ENCODE peak calls at places on chromosome 5, in five cellular contexts. N, C, Y, H and S are unnamed samples.

GRCh38 chr5:7420506-7421280 is 24.8 kb downstream of the ADCY2 start:
- DNase-seq in N (no peak), C (no peak), Y (no peak), H (no peak), S (no peak)

GRCh38 chr5:163434410-163434866 is 3.0 kb upstream of the CCNG1 start:
- DNase-seq in N (peak; percentile 49), C (no peak), Y (no peak), H (peak; percentile 85), S (no peak)

GRCh38 chr5:158599132-158599531 is 500.6 kb downstream of the EBF1 start:
- DNase-seq in N (no peak), C (no peak), Y (no peak), H (peak; percentile 35), S (no peak)

GRCh38 chr5:72608297-72608696 is 101.1 kb upstream of the ZNF366 start:
- DNase-seq in N (no peak), C (peak; percentile 70), Y (no peak), H (peak; percentile 63), S (no peak)

GRCh38 chr5:59569158-59569557 is 324.4 kb downstream of the PDE4D start:
- DNase-seq in N (no peak), C (no peak), Y (no peak), H (no peak), S (no peak)

GRCh38 chr5:172223901-172224873 is 30.2 kb downstream of the EFCAB9 start:
- DNase-seq in N (no peak), C (no peak), Y (no peak), H (no peak), S (no peak)

GRCh38 chr5:124236366-124237231 is 509.8 kb downstream of the ZNF608 start:
- DNase-seq in N (peak; percentile 12), C (no peak), Y (no peak), H (no peak), S (no peak)

GRCh38 chr5:122237906-122238305 is 74.1 kb upstream of the SNCAIP start:
- DNase-seq in N (no peak), C (no peak), Y (no peak), H (no peak), S (no peak)

GRCh38 chr5:124747770-124748686 is 1.6 kb upstream of the ZNF608 start:
- DNase-seq in N (peak; percentile 21), C (no peak), Y (no peak), H (no peak), S (no peak)

GRCh38 chr5:179374506-179375235 is 29.4 kb upstream of the ADAMTS2 start:
- DNase-seq in N (no peak), C (no peak), Y (no peak), H (no peak), S (peak; percentile 60)

GRCh38 chr5:142309747-142310318 is 15.0 kb downstream of the SPRY4 start:
- DNase-seq in N (no peak), C (no peak), Y (no peak), H (no peak), S (no peak)

GRCh38 chr5:111296570-111296969 is 72.4 kb downstream of the CAMK4 start:
- DNase-seq in N (no peak), C (no peak), Y (no peak), H (no peak), S (no peak)

GRCh38 chr5:40578501-40579451 is 100.9 kb upstream of the PTGER4 start:
- DNase-seq in N (no peak), C (no peak), Y (no peak), H (peak; percentile 63), S (no peak)

GRCh38 chr5:6736524-6737042 is 23.4 kb downstream of the TENT4A start:
- DNase-seq in N (no peak), C (no peak), Y (no peak), H (no peak), S (no peak)

GRCh38 chr5:144484124-144484897 is 313.6 kb downstream of the KCTD16 start:
- DNase-seq in N (no peak), C (no peak), Y (no peak), H (peak; percentile 82), S (no peak)

GRCh38 chr5:23473915-23474679 is 33.3 kb upstream of the PRDM9 start:
- DNase-seq in N (no peak), C (no peak), Y (no peak), H (no peak), S (no peak)

GRCh38 chr5:18037718-18038117 is 403.5 kb downstream of the TAF11L14 start:
- DNase-seq in N (no peak), C (no peak), Y (no peak), H (peak; percentile 3), S (no peak)

GRCh38 chr5:102511666-102512065 is 12.9 kb upstream of the SLCO6A1 start:
- DNase-seq in N (no peak), C (peak; percentile 23), Y (peak; percentile 12), H (peak; percentile 43), S (no peak)

GRCh38 chr5:137146402-137146889 is 352.7 kb downstream of the SPOCK1 start:
- DNase-seq in N (peak; percentile 99), C (peak; percentile 58), Y (no peak), H (peak; percentile 53), S (peak; percentile 88)